ENCODE peak calls at places on chromosomes 3 and 15, in ten cellular contexts. H, D, I, C, B, Q, A, T, W and E are unnamed samples.

GRCh38 chr3:196055683-196056270 is 26.1 kb downstream of the TFRC start:
- DNase-seq in H (peak; percentile 4), D (no peak), I (no peak), C (no peak), B (no peak), Q (no peak), A (no peak), T (no peak), W (no peak), E (no peak)

GRCh38 chr3:116517308-116517707 is 72.0 kb upstream of the LSAMP start:
- DNase-seq in H (no peak), D (no peak), I (no peak), C (peak; percentile 27), B (no peak), Q (no peak), A (peak; percentile 4), T (no peak), W (no peak), E (no peak)

GRCh38 chr3:121834079-121834730 is 655 bp downstream of the IQCB1 start:
- DNase-seq in H (no peak), D (no peak), I (no peak), C (peak; percentile 49), B (no peak), Q (no peak), A (peak; percentile 8), T (no peak), W (no peak), E (no peak)

GRCh38 chr15:60395276-60396011 is 2.3 kb downstream of the ANXA2 start:
- DNase-seq in H (no peak), D (no peak), I (no peak), C (peak; percentile 39), B (no peak), Q (no peak), A (no peak), T (no peak), W (no peak), E (no peak)

GRCh38 chr3:155211266-155211665 is 82.2 kb downstream of the STRIT1 start:
- DNase-seq in H (no peak), D (no peak), I (no peak), C (no peak), B (no peak), Q (no peak), A (no peak), T (no peak), W (no peak), E (no peak)

GRCh38 chr3:154135511-154136173 is 14.5 kb downstream of the ARHGEF26 start:
- DNase-seq in H (no peak), D (no peak), I (no peak), C (no peak), B (no peak), Q (no peak), A (no peak), T (no peak), W (no peak), E (no peak)

GRCh38 chr3:14599488-14599887 is 52.1 kb upstream of the CCDC174 start:
- DNase-seq in H (no peak), D (no peak), I (peak; percentile 23), C (no peak), B (no peak), Q (no peak), A (no peak), T (no peak), W (no peak), E (no peak)

GRCh38 chr15:56469484-56469883 is 4.5 kb upstream of the MNS1 start:
- DNase-seq in H (no peak), D (no peak), I (no peak), C (no peak), B (no peak), Q (no peak), A (no peak), T (no peak), W (no peak), E (no peak)

GRCh38 chr3:146277953-146278631 is 27.2 kb upstream of the PLSCR4 start:
- DNase-seq in H (peak; percentile 88), D (peak; percentile 90), I (no peak), C (no peak), B (no peak), Q (no peak), A (peak; percentile 94), T (no peak), W (no peak), E (no peak)

GRCh38 chr3:13168391-13168790 is 95.2 kb upstream of the IQSEC1 start:
- DNase-seq in H (no peak), D (no peak), I (no peak), C (no peak), B (no peak), Q (no peak), A (no peak), T (no peak), W (no peak), E (no peak)

GRCh38 chr15:66919421-66919820 is 146.0 kb upstream of the SMAD3 start:
- DNase-seq in H (no peak), D (no peak), I (peak; percentile 53), C (no peak), B (no peak), Q (no peak), A (no peak), T (no peak), W (no peak), E (no peak)

GRCh38 chr3:140994316-140994715 is 52.7 kb downstream of the SLC25A36 start:
- DNase-seq in H (no peak), D (no peak), I (no peak), C (no peak), B (no peak), Q (no peak), A (no peak), T (no peak), W (no peak), E (no peak)

GRCh38 chr3:141370065-141370533 is 1.8 kb downstream of the ZBTB38 start:
- DNase-seq in H (peak; percentile 76), D (peak; percentile 56), I (peak; percentile 76), C (peak; percentile 21), B (peak; percentile 20), Q (peak; percentile 60), A (peak; percentile 90), T (peak; percentile 92), W (peak; percentile 41), E (no peak)

GRCh38 chr3:162354343-162354742 is 857.7 kb downstream of the OTOL1 start:
- DNase-seq in H (no peak), D (peak; percentile 23), I (no peak), C (no peak), B (no peak), Q (no peak), A (peak; percentile 78), T (no peak), W (no peak), E (no peak)

GRCh38 chr3:90184861-90185260 is 1077.4 kb downstream of the EPHA3 start:
- DNase-seq in H (peak; percentile 53), D (no peak), I (no peak), C (no peak), B (no peak), Q (no peak), A (peak; percentile 8), T (no peak), W (no peak), E (no peak)

GRCh38 chr3:100438623-100438974 is 37.3 kb downstream of the LNP1 start:
- DNase-seq in H (no peak), D (no peak), I (no peak), C (no peak), B (no peak), Q (no peak), A (peak; percentile 10), T (no peak), W (no peak), E (no peak)

GRCh38 chr3:123335007-123335670 is 113.8 kb downstream of the ADCY5 start:
- DNase-seq in H (no peak), D (no peak), I (peak; percentile 73), C (no peak), B (no peak), Q (no peak), A (no peak), T (no peak), W (no peak), E (no peak)

GRCh38 chr3:159899198-159899597 is 89.4 kb upstream of the IL12A start:
- DNase-seq in H (no peak), D (no peak), I (no peak), C (no peak), B (no peak), Q (no peak), A (no peak), T (no peak), W (no peak), E (no peak)

GRCh38 chr3:42752441-42752840 is 20.6 kb downstream of the CCDC13 start:
- DNase-seq in H (no peak), D (no peak), I (no peak), C (no peak), B (no peak), Q (no peak), A (no peak), T (no peak), W (no peak), E (no peak)

GRCh38 chr15:40096094-40096876 is 12.4 kb downstream of the BMF start:
- DNase-seq in H (no peak), D (no peak), I (peak; percentile 13), C (no peak), B (no peak), Q (no peak), A (no peak), T (no peak), W (no peak), E (no peak)

GRCh38 chr15:59205839-59206622 is 612 bp upstream of the LDHAL6B start:
- DNase-seq in H (no peak), D (no peak), I (no peak), C (no peak), B (no peak), Q (no peak), A (no peak), T (no peak), W (no peak), E (no peak)

GRCh38 chr3:6132684-6133432 is 728.1 kb upstream of the GRM7 start:
- DNase-seq in H (no peak), D (no peak), I (no peak), C (no peak), B (no peak), Q (no peak), A (no peak), T (no peak), W (no peak), E (no peak)

GRCh38 chr3:16148783-16149182 is 25.7 kb upstream of the GALNT15 start:
- DNase-seq in H (peak; percentile 93), D (peak; percentile 90), I (peak; percentile 90), C (no peak), B (no peak), Q (no peak), A (peak; percentile 94), T (no peak), W (no peak), E (no peak)

GRCh38 chr3:14531856-14532395 is 8.2 kb downstream of the GRIP2 start:
- DNase-seq in H (no peak), D (no peak), I (no peak), C (no peak), B (no peak), Q (no peak), A (no peak), T (no peak), W (no peak), E (no peak)

GRCh38 chr3:126132751-126133511 is 47.5 kb downstream of the ALDH1L1 start:
- DNase-seq in H (peak; percentile 7), D (no peak), I (peak; percentile 51), C (peak; percentile 1), B (no peak), Q (no peak), A (peak; percentile 12), T (no peak), W (no peak), E (no peak)

GRCh38 chr15:65791335-65792129 is 561 bp downstream of the DENND4A start:
- DNase-seq in H (peak; percentile 12), D (no peak), I (peak; percentile 82), C (peak; percentile 40), B (peak; percentile 18), Q (peak; percentile 42), A (no peak), T (peak; percentile 76), W (peak; percentile 38), E (no peak)

GRCh38 chr3:149977391-149977790 is 6.7 kb upstream of the PFN2 start:
- DNase-seq in H (no peak), D (no peak), I (no peak), C (no peak), B (no peak), Q (no peak), A (no peak), T (no peak), W (no peak), E (no peak)

GRCh38 chr15:85414991-85415390 is 34.6 kb downstream of the AKAP13 start:
- DNase-seq in H (no peak), D (no peak), I (no peak), C (no peak), B (no peak), Q (no peak), A (no peak), T (no peak), W (no peak), E (no peak)